ENCODE peak calls at places on chromosomes 7 and 10, in five cellular contexts. S is activated CD4-positive, CD25-positive, alpha-beta regulatory T cell treated with anti-CD3 and anti-CD28 coated beads, Interleukin-2, amount 50 U/mL, for 16 hours; M is naive thymus-derived CD4-positive, alpha-beta T cell; D is NCI-H1417 treated with DMSO at 0.1 percent for 48 hours; W is central memory CD4-positive, alpha-beta T cell. F is an unnamed sample.

GRCh38 chr7:123154231-123154860 is 45.4 kb downstream of the SLC13A1 start:
- DNase-seq in M (no peak), W (no peak), S (no peak), D (peak), F (peak)

GRCh38 chr7:80415522-80415921 is 96.3 kb downstream of the GNAT3 start:
- DNase-seq in D (no peak), M (no peak), S (no peak), W (no peak), F (no peak)

GRCh38 chr10:29535012-29535777 is 99.6 kb downstream of the SVIL start:
- DNase-seq in D (no peak), M (no peak), W (no peak), S (no peak), F (peak)

GRCh38 chr10:21733710-21734109 is 199.7 kb downstream of the MLLT10 start:
- DNase-seq in W (no peak), M (no peak), S (no peak), D (no peak), F (no peak)

GRCh38 chr10:87000491-87000890 is 19.6 kb upstream of the FAM25A start:
- DNase-seq in D (no peak), M (no peak), W (no peak), S (no peak), F (no peak)

GRCh38 chr7:25636168-25636567 is 407.9 kb upstream of the NPVF start:
- DNase-seq in W (no peak), D (no peak), M (no peak), S (no peak), F (no peak)

GRCh38 chr7:128192497-128193142 is 48.5 kb upstream of the LEP start:
- DNase-seq in M (no peak), D (no peak), W (no peak), S (no peak), F (no peak)

GRCh38 chr10:81872206-81872605 is 2.8 kb upstream of the NRG3 start:
- DNase-seq in W (no peak), D (no peak), M (no peak), S (no peak), F (peak)

GRCh38 chr10:78045237-78045636 is 11.6 kb downstream of the RPS24 start:
- DNase-seq in M (no peak), D (no peak), W (no peak), S (no peak), F (no peak)

GRCh38 chr7:95875519-95875918 is 103.2 kb downstream of the DYNC1I1 start:
- DNase-seq in W (no peak), D (no peak), M (no peak), S (no peak), F (no peak)

GRCh38 chr10:116602648-116603400 is 12.1 kb downstream of the PNLIPRP1 start:
- DNase-seq in W (no peak), M (no peak), S (no peak), D (no peak), F (no peak)

GRCh38 chr10:36358736-36359135 is 716.6 kb upstream of the FZD8 start:
- DNase-seq in D (no peak), S (no peak), M (no peak), W (no peak), F (no peak)

GRCh38 chr7:39270018-39270417 is 292.3 kb downstream of the POU6F2 start:
- DNase-seq in M (no peak), W (no peak), D (no peak), S (no peak), F (no peak)

GRCh38 chr10:74199315-74199714 is 48.3 kb downstream of the ADK start:
- DNase-seq in W (no peak), M (no peak), S (no peak), D (no peak), F (no peak)

GRCh38 chr7:23335141-23335540 is 36.0 kb downstream of the MALSU1 start:
- DNase-seq in M (no peak), W (no peak), S (no peak), D (no peak), F (no peak)

GRCh38 chr10:124612611-124613498 is 131.3 kb downstream of the FAM53B start:
- DNase-seq in S (no peak), W (peak), D (no peak), M (no peak), F (peak)